ENCODE peak calls at places on chromosomes 4 and X, in five cellular contexts. Z is brain microvascular endothelial cell; M is stimulated activated CD8-positive, alpha-beta memory T cell treated with anti-CD3 and anti-CD28 coated beads, Interleukin-2, amount 100 ng/mL, for 48 hours; U is H1; Q is neural progenitor cell. B is an unnamed sample.

GRCh38 chr4:75340561-75340960 is 173.6 kb downstream of the RCHY1 start:
- DNase-seq in Z (no peak), M (no peak), U (no peak), Q (no peak), B (no peak)

GRCh38 chr4:73451404-73451803 is 15.4 kb downstream of the AFP start:
- DNase-seq in Z (peak), M (no peak), U (no peak), Q (peak), B (peak)

GRCh38 chr4:184383497-184384055 is 90.8 kb downstream of the IRF2 start:
- DNase-seq in Z (peak), M (no peak), U (no peak), Q (no peak), B (peak)

GRCh38 chrX:46849933-46850332 is 13.1 kb downstream of the RP2 start:
- DNase-seq in Z (peak), M (no peak), U (no peak), Q (no peak), B (no peak)

GRCh38 chr4:733631-733980 is 28.0 kb downstream of the PCGF3 start:
- DNase-seq in Z (no peak), M (no peak), U (no peak), Q (no peak), B (no peak)

GRCh38 chr4:24850669-24851068 is 55.3 kb downstream of the SOD3 start:
- DNase-seq in Z (peak), M (no peak), U (no peak), Q (no peak), B (no peak)

GRCh38 chrX:122943918-122944317 is 240.2 kb upstream of the GRIA3 start:
- DNase-seq in Z (peak), M (no peak), U (no peak), Q (no peak), B (no peak)

GRCh38 chr4:6926681-6927478 is 17.3 kb downstream of the TBC1D14 start:
- DNase-seq in Z (peak), M (peak), U (no peak), Q (no peak), B (no peak)

GRCh38 chrX:49262603-49263002 is 1.9 kb downstream of the FOXP3 start:
- DNase-seq in Z (no peak), M (no peak), U (no peak), Q (no peak), B (no peak)

GRCh38 chr4:55866973-55867574 is 13.6 kb downstream of the EXOC1 start:
- DNase-seq in Z (peak), M (no peak), U (no peak), Q (peak), B (peak)

B was measured in NCI-H226.